ENCODE peak calls at places on chromosomes 12 and 14, in ten cellular contexts. One of them, this sample, is unnamed.

GRCh38 chr12:26318661-26319068 is 123.3 kb downstream of the SSPN start:
- DNase-seq in CD8-positive, alpha-beta T cell: no peak
- DNase-seq in colonic mucosa: peak
- DNase-seq in adrenal gland: peak
- DNase-seq in pancreas: peak
- DNase-seq in cardiac muscle cell: peak
- DNase-seq in GM23248: peak
- DNase-seq in tibial artery: no peak
- DNase-seq in CD4-positive, alpha-beta memory T cell: no peak
- DNase-seq in left ventricle myocardium inferior: peak
- DNase-seq in this sample: no peak

GRCh38 chr14:63605041-63605532 is 36.6 kb downstream of the WDR89 start:
- DNase-seq in CD8-positive, alpha-beta T cell: no peak
- DNase-seq in colonic mucosa: no peak
- DNase-seq in adrenal gland: no peak
- DNase-seq in pancreas: no peak
- DNase-seq in cardiac muscle cell: no peak
- DNase-seq in GM23248: no peak
- DNase-seq in tibial artery: no peak
- DNase-seq in CD4-positive, alpha-beta memory T cell: no peak
- DNase-seq in left ventricle myocardium inferior: no peak
- DNase-seq in this sample: no peak

GRCh38 chr12:2251485-2252179 is 198.8 kb downstream of the CACNA1C start:
- DNase-seq in CD8-positive, alpha-beta T cell: no peak
- DNase-seq in colonic mucosa: no peak
- DNase-seq in adrenal gland: no peak
- DNase-seq in pancreas: no peak
- DNase-seq in cardiac muscle cell: no peak
- DNase-seq in GM23248: no peak
- DNase-seq in tibial artery: no peak
- DNase-seq in CD4-positive, alpha-beta memory T cell: no peak
- DNase-seq in left ventricle myocardium inferior: no peak
- DNase-seq in this sample: no peak

GRCh38 chr14:59769586-59769985 is 101.0 kb downstream of the RTN1 start:
- DNase-seq in CD8-positive, alpha-beta T cell: no peak
- DNase-seq in colonic mucosa: no peak
- DNase-seq in adrenal gland: no peak
- DNase-seq in pancreas: no peak
- DNase-seq in cardiac muscle cell: no peak
- DNase-seq in GM23248: no peak
- DNase-seq in tibial artery: no peak
- DNase-seq in CD4-positive, alpha-beta memory T cell: no peak
- DNase-seq in left ventricle myocardium inferior: no peak
- DNase-seq in this sample: no peak

GRCh38 chr12:89333564-89334252 is 18.6 kb downstream of the DUSP6 start:
- DNase-seq in CD8-positive, alpha-beta T cell: no peak
- DNase-seq in colonic mucosa: peak
- DNase-seq in adrenal gland: peak
- DNase-seq in pancreas: no peak
- DNase-seq in cardiac muscle cell: no peak
- DNase-seq in GM23248: no peak
- DNase-seq in tibial artery: no peak
- DNase-seq in CD4-positive, alpha-beta memory T cell: no peak
- DNase-seq in left ventricle myocardium inferior: no peak
- DNase-seq in this sample: no peak

GRCh38 chr14:70871863-70872677 is 35.2 kb upstream of the PCNX1 start:
- DNase-seq in CD8-positive, alpha-beta T cell: no peak
- DNase-seq in colonic mucosa: no peak
- DNase-seq in adrenal gland: no peak
- DNase-seq in pancreas: no peak
- DNase-seq in cardiac muscle cell: no peak
- DNase-seq in GM23248: no peak
- DNase-seq in tibial artery: no peak
- DNase-seq in CD4-positive, alpha-beta memory T cell: peak
- DNase-seq in left ventricle myocardium inferior: no peak
- DNase-seq in this sample: no peak

GRCh38 chr14:101196795-101197590 is 293.5 kb upstream of the RTL1 start:
- DNase-seq in CD8-positive, alpha-beta T cell: no peak
- DNase-seq in colonic mucosa: no peak
- DNase-seq in adrenal gland: no peak
- DNase-seq in pancreas: peak
- DNase-seq in cardiac muscle cell: no peak
- DNase-seq in GM23248: no peak
- DNase-seq in tibial artery: no peak
- DNase-seq in CD4-positive, alpha-beta memory T cell: no peak
- DNase-seq in left ventricle myocardium inferior: no peak
- DNase-seq in this sample: no peak

GRCh38 chr12:62684586-62685295 is 218.1 kb downstream of the MON2 start:
- DNase-seq in CD8-positive, alpha-beta T cell: no peak
- DNase-seq in colonic mucosa: peak
- DNase-seq in adrenal gland: no peak
- DNase-seq in pancreas: no peak
- DNase-seq in cardiac muscle cell: peak
- DNase-seq in GM23248: peak
- DNase-seq in tibial artery: peak
- DNase-seq in CD4-positive, alpha-beta memory T cell: no peak
- DNase-seq in left ventricle myocardium inferior: peak
- DNase-seq in this sample: no peak

GRCh38 chr14:85595981-85596380 is 66.0 kb downstream of the FLRT2 start:
- DNase-seq in CD8-positive, alpha-beta T cell: no peak
- DNase-seq in colonic mucosa: no peak
- DNase-seq in adrenal gland: no peak
- DNase-seq in pancreas: no peak
- DNase-seq in cardiac muscle cell: no peak
- DNase-seq in GM23248: no peak
- DNase-seq in tibial artery: no peak
- DNase-seq in CD4-positive, alpha-beta memory T cell: no peak
- DNase-seq in left ventricle myocardium inferior: no peak
- DNase-seq in this sample: no peak

GRCh38 chr14:41668346-41668745 is 61.7 kb downstream of the LRFN5 start:
- DNase-seq in CD8-positive, alpha-beta T cell: no peak
- DNase-seq in colonic mucosa: no peak
- DNase-seq in adrenal gland: no peak
- DNase-seq in pancreas: no peak
- DNase-seq in cardiac muscle cell: peak
- DNase-seq in GM23248: peak
- DNase-seq in tibial artery: no peak
- DNase-seq in CD4-positive, alpha-beta memory T cell: no peak
- DNase-seq in left ventricle myocardium inferior: no peak
- DNase-seq in this sample: no peak

GRCh38 chr14:88911811-88912210 is 87.4 kb downstream of the TTC8 start:
- DNase-seq in CD8-positive, alpha-beta T cell: no peak
- DNase-seq in colonic mucosa: no peak
- DNase-seq in adrenal gland: no peak
- DNase-seq in pancreas: no peak
- DNase-seq in cardiac muscle cell: no peak
- DNase-seq in GM23248: no peak
- DNase-seq in tibial artery: no peak
- DNase-seq in CD4-positive, alpha-beta memory T cell: no peak
- DNase-seq in left ventricle myocardium inferior: no peak
- DNase-seq in this sample: no peak

GRCh38 chr12:107645630-107646333 is 39.8 kb upstream of the PWP1 start:
- DNase-seq in CD8-positive, alpha-beta T cell: no peak
- DNase-seq in colonic mucosa: no peak
- DNase-seq in adrenal gland: no peak
- DNase-seq in pancreas: no peak
- DNase-seq in cardiac muscle cell: peak
- DNase-seq in GM23248: no peak
- DNase-seq in tibial artery: no peak
- DNase-seq in CD4-positive, alpha-beta memory T cell: no peak
- DNase-seq in left ventricle myocardium inferior: no peak
- DNase-seq in this sample: no peak

GRCh38 chr12:58955849-58956248 is 35.5 kb upstream of the LRIG3 start:
- DNase-seq in CD8-positive, alpha-beta T cell: no peak
- DNase-seq in colonic mucosa: no peak
- DNase-seq in adrenal gland: no peak
- DNase-seq in pancreas: no peak
- DNase-seq in cardiac muscle cell: no peak
- DNase-seq in GM23248: no peak
- DNase-seq in tibial artery: no peak
- DNase-seq in CD4-positive, alpha-beta memory T cell: no peak
- DNase-seq in left ventricle myocardium inferior: no peak
- DNase-seq in this sample: no peak

GRCh38 chr12:58961166-58961565 is 40.9 kb upstream of the LRIG3 start:
- DNase-seq in CD8-positive, alpha-beta T cell: no peak
- DNase-seq in colonic mucosa: no peak
- DNase-seq in adrenal gland: no peak
- DNase-seq in pancreas: no peak
- DNase-seq in cardiac muscle cell: no peak
- DNase-seq in GM23248: no peak
- DNase-seq in tibial artery: no peak
- DNase-seq in CD4-positive, alpha-beta memory T cell: no peak
- DNase-seq in left ventricle myocardium inferior: no peak
- DNase-seq in this sample: no peak

GRCh38 chr12:58954002-58954401 is 33.7 kb upstream of the LRIG3 start:
- DNase-seq in CD8-positive, alpha-beta T cell: no peak
- DNase-seq in colonic mucosa: no peak
- DNase-seq in adrenal gland: no peak
- DNase-seq in pancreas: no peak
- DNase-seq in cardiac muscle cell: no peak
- DNase-seq in GM23248: no peak
- DNase-seq in tibial artery: no peak
- DNase-seq in CD4-positive, alpha-beta memory T cell: no peak
- DNase-seq in left ventricle myocardium inferior: no peak
- DNase-seq in this sample: no peak

GRCh38 chr12:58959639-58960300 is 39.5 kb upstream of the LRIG3 start:
- DNase-seq in CD8-positive, alpha-beta T cell: no peak
- DNase-seq in colonic mucosa: no peak
- DNase-seq in adrenal gland: no peak
- DNase-seq in pancreas: no peak
- DNase-seq in cardiac muscle cell: no peak
- DNase-seq in GM23248: no peak
- DNase-seq in tibial artery: no peak
- DNase-seq in CD4-positive, alpha-beta memory T cell: no peak
- DNase-seq in left ventricle myocardium inferior: no peak
- DNase-seq in this sample: no peak

DNA sequence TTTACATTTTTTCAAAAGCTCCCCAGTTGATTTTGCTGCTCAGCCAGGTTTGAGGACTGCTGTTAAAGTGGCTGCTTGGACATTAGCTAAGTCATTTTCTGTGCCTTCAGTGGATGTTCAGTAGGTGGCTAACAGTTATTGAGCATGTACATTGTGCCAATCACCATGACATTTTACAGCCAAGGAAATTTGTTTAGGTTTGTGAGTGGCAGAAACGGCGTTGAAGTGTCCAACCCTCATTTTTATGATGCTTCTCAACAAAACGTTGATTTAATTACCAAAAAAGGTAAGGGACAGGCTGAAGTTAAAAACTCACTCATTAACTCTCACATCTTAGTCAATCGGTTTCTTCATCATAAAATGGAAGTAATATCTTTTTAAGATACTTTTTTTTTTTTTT is 37.0 kb upstream of the LRIG3 start:
- DNase-seq in CD8-positive, alpha-beta T cell: no peak
- DNase-seq in colonic mucosa: no peak
- DNase-seq in adrenal gland: no peak
- DNase-seq in pancreas: no peak
- DNase-seq in cardiac muscle cell: no peak
- DNase-seq in GM23248: no peak
- DNase-seq in tibial artery: no peak
- DNase-seq in CD4-positive, alpha-beta memory T cell: no peak
- DNase-seq in left ventricle myocardium inferior: no peak
- DNase-seq in this sample: no peak
- H3K27ac ChIP-seq in CD8-positive, alpha-beta T cell: no peak
- H3K27ac ChIP-seq in colonic mucosa: no peak
- H3K27ac ChIP-seq in adrenal gland: no peak
- H3K27ac ChIP-seq in pancreas: no peak
- H3K27ac ChIP-seq in cardiac muscle cell: no peak
- H3K27ac ChIP-seq in GM23248: no peak
- H3K27ac ChIP-seq in tibial artery: no peak
- H3K27ac ChIP-seq in CD4-positive, alpha-beta memory T cell: no peak
- H3K27ac ChIP-seq in left ventricle myocardium inferior: no peak
- H3K27ac ChIP-seq in this sample: no peak

GRCh38 chr12:6635856-6636521 is at the start of gene LPAR5:
- DNase-seq in CD8-positive, alpha-beta T cell: peak
- DNase-seq in colonic mucosa: peak
- DNase-seq in adrenal gland: peak
- DNase-seq in pancreas: no peak
- DNase-seq in cardiac muscle cell: no peak
- DNase-seq in GM23248: peak
- DNase-seq in tibial artery: no peak
- DNase-seq in CD4-positive, alpha-beta memory T cell: no peak
- DNase-seq in left ventricle myocardium inferior: no peak
- DNase-seq in this sample: peak
- H3K4me3 ChIP-seq in CD8-positive, alpha-beta T cell: peak
- H3K4me3 ChIP-seq in colonic mucosa: peak
- H3K4me3 ChIP-seq in adrenal gland: no peak
- H3K4me3 ChIP-seq in pancreas: no peak
- H3K4me3 ChIP-seq in cardiac muscle cell: no peak
- H3K4me3 ChIP-seq in GM23248: no peak
- H3K4me3 ChIP-seq in tibial artery: no peak
- H3K4me3 ChIP-seq in CD4-positive, alpha-beta memory T cell: no peak
- H3K4me3 ChIP-seq in left ventricle myocardium inferior: peak
- H3K4me3 ChIP-seq in this sample: peak

DNA sequence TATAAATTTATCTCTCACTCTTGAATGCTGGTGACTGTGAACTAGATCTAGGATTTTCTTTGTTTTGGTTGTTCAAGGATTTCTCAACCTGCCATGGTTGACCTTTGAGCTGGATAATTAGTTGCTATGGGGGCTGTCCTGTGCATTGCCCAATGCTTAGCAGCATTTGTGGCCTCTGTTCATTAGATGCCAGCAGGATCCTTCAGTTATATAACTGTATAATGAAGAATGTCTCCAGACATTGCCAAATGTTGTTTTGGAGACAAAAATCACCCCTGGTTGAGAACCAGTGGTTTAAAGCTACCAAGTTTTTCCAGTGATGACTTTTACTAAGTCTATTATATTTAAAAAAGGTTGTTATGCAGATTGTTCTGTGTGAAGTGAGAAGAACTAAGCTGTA is 147.9 kb upstream of the STXBP6 start:
- DNase-seq in CD8-positive, alpha-beta T cell: no peak
- DNase-seq in colonic mucosa: no peak
- DNase-seq in adrenal gland: no peak
- DNase-seq in pancreas: no peak
- DNase-seq in cardiac muscle cell: no peak
- DNase-seq in GM23248: no peak
- DNase-seq in tibial artery: no peak
- DNase-seq in CD4-positive, alpha-beta memory T cell: no peak
- DNase-seq in left ventricle myocardium inferior: no peak
- DNase-seq in this sample: no peak
- H3K27ac ChIP-seq in CD8-positive, alpha-beta T cell: no peak
- H3K27ac ChIP-seq in colonic mucosa: no peak
- H3K27ac ChIP-seq in adrenal gland: no peak
- H3K27ac ChIP-seq in pancreas: no peak
- H3K27ac ChIP-seq in cardiac muscle cell: no peak
- H3K27ac ChIP-seq in GM23248: no peak
- H3K27ac ChIP-seq in tibial artery: no peak
- H3K27ac ChIP-seq in CD4-positive, alpha-beta memory T cell: no peak
- H3K27ac ChIP-seq in left ventricle myocardium inferior: no peak
- H3K27ac ChIP-seq in this sample: no peak

DNA sequence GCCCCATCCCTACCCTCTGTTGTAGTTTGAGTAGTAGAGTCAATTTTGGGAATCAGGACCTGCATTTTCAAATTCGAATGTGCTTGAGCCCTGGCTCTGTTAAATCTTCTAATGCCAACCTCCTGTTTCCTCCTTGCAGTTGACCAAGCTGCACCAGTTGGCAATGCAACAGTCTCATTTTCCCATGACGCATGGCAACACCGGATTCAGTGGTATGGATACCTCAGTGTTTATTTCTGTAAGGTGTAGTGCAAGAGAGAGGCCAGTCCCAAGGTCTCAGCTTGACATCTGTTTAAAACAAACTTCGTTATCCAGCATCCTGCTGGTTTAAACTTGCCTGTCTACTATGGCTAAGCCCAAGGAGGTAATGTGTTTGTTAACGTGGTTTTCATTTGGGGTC is 15.2 kb downstream of the PCBP2 start:
- DNase-seq in CD8-positive, alpha-beta T cell: no peak
- DNase-seq in colonic mucosa: no peak
- DNase-seq in adrenal gland: no peak
- DNase-seq in pancreas: no peak
- DNase-seq in cardiac muscle cell: no peak
- DNase-seq in GM23248: no peak
- DNase-seq in tibial artery: no peak
- DNase-seq in CD4-positive, alpha-beta memory T cell: no peak
- DNase-seq in left ventricle myocardium inferior: no peak
- DNase-seq in this sample: no peak
- H3K4me3 ChIP-seq in CD8-positive, alpha-beta T cell: no peak
- H3K4me3 ChIP-seq in colonic mucosa: no peak
- H3K4me3 ChIP-seq in adrenal gland: no peak
- H3K4me3 ChIP-seq in pancreas: no peak
- H3K4me3 ChIP-seq in cardiac muscle cell: no peak
- H3K4me3 ChIP-seq in GM23248: no peak
- H3K4me3 ChIP-seq in tibial artery: no peak
- H3K4me3 ChIP-seq in CD4-positive, alpha-beta memory T cell: no peak
- H3K4me3 ChIP-seq in left ventricle myocardium inferior: no peak
- H3K4me3 ChIP-seq in this sample: no peak